ENCODE peak calls at places on chromosome 3, in ten cellular contexts. M is heart left ventricle; Y is naive thymus-derived CD4-positive, alpha-beta T cell; Q is SK-N-MC; L is fibroblast of mammary gland; E is foreskin fibroblast; U is CD8-positive, alpha-beta memory T cell; H is psoas muscle; N is cardiac fibroblast; I is CD8-positive, alpha-beta T cell. O is an unnamed sample.

GRCh38 chr3:159077860-159078259 is 276.0 kb downstream of the MFSD1 start:
- DNase-seq in M (no peak), Y (no peak), Q (no peak), L (peak), E (peak), U (no peak), H (no peak), N (no peak), I (no peak), O (peak)

GRCh38 chr3:177329854-177330253 is 132.6 kb upstream of the TBL1XR1 start:
- DNase-seq in M (no peak), Y (no peak), Q (no peak), L (no peak), E (no peak), U (no peak), H (no peak), N (no peak), I (no peak), O (no peak)

GRCh38 chr3:119898478-119899177 is 116.7 kb downstream of the NR1I2 start:
- DNase-seq in M (no peak), Y (no peak), Q (no peak), L (peak), E (no peak), U (no peak), H (no peak), N (no peak), I (no peak), O (no peak)

GRCh38 chr3:116179091-116179490 is 266.2 kb downstream of the LSAMP start:
- DNase-seq in M (no peak), Y (no peak), Q (peak), L (peak), E (peak), U (no peak), H (no peak), N (peak), I (no peak), O (no peak)

GRCh38 chr3:99625643-99626414 is 12.6 kb upstream of the COL8A1 start:
- DNase-seq in M (no peak), Y (no peak), Q (no peak), L (peak), E (peak), U (no peak), H (no peak), N (no peak), I (no peak), O (no peak)

GRCh38 chr3:188486126-188486525 is 332.2 kb downstream of the LPP start:
- DNase-seq in M (no peak), Y (no peak), Q (no peak), L (peak), E (no peak), U (no peak), H (no peak), N (no peak), I (no peak), O (no peak)

GRCh38 chr3:158571969-158572765 is 1.2 kb downstream of the MLF1 start:
- DNase-seq in M (no peak), Y (no peak), Q (no peak), L (no peak), E (no peak), U (no peak), H (no peak), N (no peak), I (no peak), O (no peak)

GRCh38 chr3:165837058-165837525 is at the start of gene BCHE:
- DNase-seq in M (no peak), Y (no peak), Q (no peak), L (peak), E (no peak), U (no peak), H (peak), N (peak), I (no peak), O (no peak)

GRCh38 chr3:190883973-190884832 is 21.7 kb upstream of the GMNC start:
- DNase-seq in M (no peak), Y (no peak), Q (peak), L (peak), E (peak), U (no peak), H (no peak), N (peak), I (no peak), O (peak)

GRCh38 chr3:150105886-150106612 is 135.4 kb upstream of the PFN2 start:
- DNase-seq in M (no peak), Y (no peak), Q (no peak), L (no peak), E (no peak), U (no peak), H (no peak), N (no peak), I (no peak), O (no peak)

GRCh38 chr3:161415506-161416231 is 44.4 kb upstream of the SPTSSB start:
- DNase-seq in M (peak), Y (no peak), Q (no peak), L (peak), E (peak), U (no peak), H (no peak), N (peak), I (no peak), O (peak)

GRCh38 chr3:141644931-141645330 is 93.2 kb upstream of the RNF7 start:
- DNase-seq in M (peak), Y (peak), Q (no peak), L (peak), E (peak), U (peak), H (peak), N (peak), I (peak), O (no peak)

GRCh38 chr3:135930243-135930642 is 35.3 kb upstream of the PPP2R3A start:
- DNase-seq in M (no peak), Y (no peak), Q (no peak), L (peak), E (no peak), U (no peak), H (no peak), N (no peak), I (no peak), O (no peak)

GRCh38 chr3:134364936-134365765 is 9.1 kb downstream of the AMOTL2 start:
- DNase-seq in M (peak), Y (no peak), Q (no peak), L (peak), E (no peak), U (no peak), H (no peak), N (peak), I (no peak), O (no peak)

GRCh38 chr3:181631901-181632300 is 79.8 kb upstream of the SOX2 start:
- DNase-seq in M (no peak), Y (no peak), Q (no peak), L (no peak), E (no peak), U (no peak), H (no peak), N (no peak), I (no peak), O (no peak)

GRCh38 chr3:152260026-152260425 is 8.7 kb upstream of the MBNL1 start:
- DNase-seq in M (no peak), Y (no peak), Q (no peak), L (no peak), E (peak), U (no peak), H (no peak), N (no peak), I (no peak), O (no peak)

GRCh38 chr3:14322667-14323295 is 79.6 kb upstream of the SLC6A6 start:
- DNase-seq in M (no peak), Y (no peak), Q (no peak), L (no peak), E (no peak), U (no peak), H (no peak), N (no peak), I (no peak), O (no peak)

GRCh38 chr3:185317674-185318073 is 45.3 kb upstream of the MAP3K13 start:
- DNase-seq in M (no peak), Y (no peak), Q (no peak), L (no peak), E (no peak), U (no peak), H (no peak), N (no peak), I (no peak), O (no peak)

GRCh38 chr3:53065841-53066480 is 20.1 kb upstream of the SFMBT1 start:
- DNase-seq in M (no peak), Y (peak), Q (no peak), L (no peak), E (no peak), U (no peak), H (no peak), N (no peak), I (no peak), O (no peak)

GRCh38 chr3:127097009-127097350 is 96.0 kb upstream of the PRR23E start:
- DNase-seq in M (no peak), Y (no peak), Q (no peak), L (no peak), E (no peak), U (no peak), H (no peak), N (no peak), I (no peak), O (no peak)

GRCh38 chr3:177836671-177837070 is 639.4 kb upstream of the TBL1XR1 start:
- DNase-seq in M (no peak), Y (no peak), Q (no peak), L (peak), E (no peak), U (no peak), H (no peak), N (peak), I (no peak), O (no peak)

GRCh38 chr3:56868706-56869105 is 67.0 kb upstream of the ARHGEF3 start:
- DNase-seq in M (no peak), Y (no peak), Q (no peak), L (no peak), E (no peak), U (no peak), H (no peak), N (no peak), I (no peak), O (no peak)

GRCh38 chr3:25610779-25611178 is 53.9 kb downstream of the TOP2B start:
- DNase-seq in M (no peak), Y (no peak), Q (no peak), L (no peak), E (no peak), U (no peak), H (no peak), N (no peak), I (no peak), O (no peak)

GRCh38 chr3:96071107-96071506 is 743.3 kb upstream of the EPHA6 start:
- DNase-seq in M (no peak), Y (no peak), Q (no peak), L (no peak), E (no peak), U (no peak), H (no peak), N (no peak), I (no peak), O (no peak)

GRCh38 chr3:156782921-156783320 is 43.2 kb upstream of the LEKR1 start:
- DNase-seq in M (no peak), Y (no peak), Q (no peak), L (no peak), E (no peak), U (no peak), H (no peak), N (no peak), I (no peak), O (no peak)

GRCh38 chr3:50978991-50979667 is 304.4 kb downstream of the DOCK3 start:
- DNase-seq in M (no peak), Y (no peak), Q (no peak), L (no peak), E (no peak), U (no peak), H (no peak), N (no peak), I (no peak), O (no peak)

DNA sequence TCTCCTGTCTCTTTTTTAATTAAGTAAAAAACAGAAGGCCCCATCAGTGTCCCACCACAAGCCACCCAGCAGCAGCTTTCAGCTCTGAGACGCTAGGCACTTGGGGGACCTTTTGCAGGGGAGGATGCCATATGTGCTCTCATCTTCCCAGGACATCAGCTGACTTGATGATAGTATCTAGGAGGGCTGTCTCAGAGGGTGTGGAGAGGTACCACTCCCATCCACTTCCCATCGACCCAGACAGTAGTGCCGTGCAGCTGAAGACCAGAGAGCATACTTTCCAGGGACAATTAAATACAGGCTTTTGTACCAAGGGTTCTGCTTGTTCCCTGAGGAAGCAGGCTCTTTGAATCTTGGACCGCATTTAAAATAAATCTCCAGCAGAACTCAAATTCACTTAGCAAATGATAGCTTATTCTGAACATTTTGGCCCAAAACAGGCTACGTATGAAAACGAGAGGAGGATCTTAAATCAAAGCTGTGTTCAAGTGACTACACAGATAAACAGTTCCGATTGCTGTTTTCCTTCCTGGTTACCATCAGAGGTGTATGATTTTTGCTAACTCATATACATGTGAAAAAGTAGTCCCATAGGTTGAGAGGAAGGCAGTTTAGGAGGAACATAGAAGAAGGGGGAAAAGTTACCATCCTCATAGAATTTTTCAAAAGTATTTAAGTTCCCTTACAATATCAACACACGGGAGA is 9.6 kb downstream of the WNT5A start:
- DNase-seq in M (no peak), Y (no peak), Q (no peak), L (no peak), E (peak), U (no peak), H (no peak), N (no peak), I (no peak), O (no peak)
- H3K4me3 ChIP-seq in M (no peak), Y (no peak), Q (no peak), L (no peak), E (peak), U (no peak), H (no peak), N (peak), I (no peak), O (peak)

GRCh38 chr3:128878011-128878457 is 1.4 kb upstream of the ACAD9 start:
- DNase-seq in M (no peak), Y (no peak), Q (no peak), L (no peak), E (no peak), U (no peak), H (no peak), N (no peak), I (no peak), O (no peak)

GRCh38 chr3:128879991-128880390 is 571 bp downstream of the ACAD9 start:
- DNase-seq in M (no peak), Y (no peak), Q (no peak), L (no peak), E (no peak), U (no peak), H (no peak), N (no peak), I (no peak), O (no peak)

GRCh38 chr3:128878556-128879124 is 780 bp upstream of the ACAD9 start:
- DNase-seq in M (no peak), Y (peak), Q (no peak), L (peak), E (peak), U (no peak), H (no peak), N (peak), I (no peak), O (peak)

GRCh38 chr3:128881576-128881975 is 2.2 kb downstream of the ACAD9 start:
- DNase-seq in M (no peak), Y (no peak), Q (no peak), L (no peak), E (no peak), U (no peak), H (no peak), N (no peak), I (no peak), O (no peak)

GRCh38 chr3:128879125-128879969 is at the start of gene ACAD9:
- DNase-seq in M (peak), Y (peak), Q (peak), L (peak), E (peak), U (peak), H (peak), N (peak), I (peak), O (peak)
- H3K4me3 ChIP-seq in M (peak), Y (peak), Q (peak), L (peak), E (peak), U (peak), H (peak), N (peak), I (peak), O (peak)

GRCh38 chr3:72550582-72551262 is 297.5 kb downstream of the SHQ1 start:
- DNase-seq in M (no peak), Y (no peak), Q (no peak), L (no peak), E (no peak), U (no peak), H (no peak), N (no peak), I (no peak), O (no peak)

GRCh38 chr3:72553298-72553697 is 294.9 kb downstream of the SHQ1 start:
- DNase-seq in M (no peak), Y (no peak), Q (no peak), L (no peak), E (no peak), U (no peak), H (no peak), N (no peak), I (no peak), O (no peak)

GRCh38 chr3:72547183-72547582 is 301.1 kb downstream of the SHQ1 start:
- DNase-seq in M (no peak), Y (no peak), Q (no peak), L (no peak), E (no peak), U (no peak), H (no peak), N (no peak), I (no peak), O (no peak)

GRCh38 chr3:72548992-72549391 is 299.3 kb downstream of the SHQ1 start:
- DNase-seq in M (no peak), Y (no peak), Q (no peak), L (no peak), E (no peak), U (no peak), H (no peak), N (no peak), I (no peak), O (no peak)

DNA sequence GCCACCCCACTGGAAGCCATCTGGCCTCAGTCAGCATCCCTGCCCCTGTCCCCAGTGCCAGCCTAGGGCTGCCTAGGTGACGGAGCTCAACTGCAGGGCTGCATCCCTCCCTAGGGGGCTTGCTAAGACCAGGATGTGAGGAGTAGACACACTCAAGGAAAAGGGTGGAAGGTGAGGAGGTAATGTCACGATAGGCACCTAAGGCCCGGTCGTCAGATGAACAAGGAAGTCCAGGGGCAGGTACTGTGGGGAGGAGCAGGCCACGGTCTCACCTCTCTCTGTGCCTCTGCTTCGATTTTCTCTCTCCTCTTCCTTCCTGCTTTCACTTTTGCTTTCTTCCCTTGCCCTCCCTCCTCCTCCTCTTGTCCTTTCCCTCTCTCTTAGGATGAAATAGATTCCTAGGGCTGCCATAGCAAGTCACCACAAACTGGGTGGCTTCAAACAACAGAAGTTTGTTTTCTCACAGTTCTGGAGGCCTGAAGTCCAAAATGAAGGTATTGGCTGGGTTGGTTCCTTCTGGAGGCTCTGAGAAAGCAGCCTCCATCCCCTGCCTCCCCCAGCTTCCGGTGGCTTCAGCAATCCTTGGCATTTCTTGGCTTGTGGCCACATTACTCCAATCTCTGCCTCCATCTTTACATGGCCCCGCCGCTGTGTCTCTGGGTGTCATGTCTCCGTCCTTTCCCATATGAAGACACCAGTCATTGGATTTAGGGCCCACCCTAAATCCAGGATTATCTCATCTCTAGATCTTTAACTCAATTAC is 298.2 kb downstream of the SHQ1 start:
- DNase-seq in M (no peak), Y (peak), Q (no peak), L (no peak), E (no peak), U (no peak), H (no peak), N (no peak), I (no peak), O (no peak)
- H3K4me3 ChIP-seq in M (no peak), Y (peak), Q (no peak), L (no peak), E (no peak), U (peak), H (no peak), N (no peak), I (peak), O (peak)

DNA sequence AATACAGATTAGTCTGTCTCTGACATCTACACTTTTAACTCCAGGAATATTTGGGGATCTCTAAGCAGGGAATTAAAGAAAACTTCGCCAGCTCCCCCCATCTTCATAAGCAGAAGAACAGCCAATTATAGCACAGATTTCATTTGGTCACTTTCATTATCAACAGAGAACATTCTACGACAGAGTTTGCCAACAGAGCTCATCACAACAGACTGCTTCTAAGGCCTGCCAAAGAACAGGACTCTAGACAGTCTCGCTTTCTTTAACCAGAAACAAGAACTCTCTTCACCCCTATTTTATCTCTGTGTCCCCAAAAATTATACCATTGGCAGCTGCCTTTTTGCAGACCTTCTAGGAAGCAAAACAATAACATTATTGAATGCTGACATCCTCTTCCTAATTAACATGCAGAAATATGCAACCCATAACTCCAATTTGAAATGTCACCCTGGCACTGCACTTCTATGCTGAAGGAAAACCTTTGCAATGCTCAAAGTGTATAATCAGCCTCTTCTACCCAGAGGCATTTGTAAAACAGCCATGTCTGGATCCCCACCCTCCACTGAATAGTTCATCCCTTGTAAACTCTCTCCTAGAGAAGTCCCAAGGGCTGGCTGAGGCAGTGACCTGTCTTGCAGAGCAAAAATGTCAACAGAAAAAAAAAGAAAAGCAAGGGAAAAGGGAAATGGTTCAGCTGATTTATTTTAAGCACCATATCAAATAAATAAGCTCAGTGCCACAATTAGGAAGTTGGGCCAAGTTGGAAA is 552.7 kb downstream of the MAGI1 start:
- DNase-seq in M (no peak), Y (no peak), Q (no peak), L (no peak), E (no peak), U (no peak), H (no peak), N (peak), I (no peak), O (no peak)
- H3K4me3 ChIP-seq in M (no peak), Y (no peak), Q (no peak), L (no peak), E (no peak), U (no peak), H (peak), N (no peak), I (no peak), O (no peak)

GRCh38 chr3:27721717-27722564 is at the start of gene EOMES:
- DNase-seq in M (no peak), Y (peak), Q (no peak), L (peak), E (no peak), U (peak), H (peak), N (peak), I (peak), O (no peak)

GRCh38 chr3:27718459-27718858 is 3.7 kb downstream of the EOMES start:
- DNase-seq in M (no peak), Y (no peak), Q (no peak), L (no peak), E (no peak), U (no peak), H (no peak), N (no peak), I (no peak), O (no peak)

GRCh38 chr3:27720899-27721716 is 1.0 kb downstream of the EOMES start:
- DNase-seq in M (no peak), Y (no peak), Q (no peak), L (no peak), E (no peak), U (no peak), H (no peak), N (no peak), I (no peak), O (no peak)

GRCh38 chr3:27719306-27720003 is 2.7 kb downstream of the EOMES start:
- DNase-seq in M (no peak), Y (no peak), Q (no peak), L (no peak), E (no peak), U (no peak), H (no peak), N (no peak), I (no peak), O (no peak)

GRCh38 chr3:27720029-27720518 is 2.0 kb downstream of the EOMES start:
- DNase-seq in M (no peak), Y (no peak), Q (no peak), L (no peak), E (no peak), U (no peak), H (no peak), N (no peak), I (no peak), O (no peak)
- H3K4me3 ChIP-seq in M (no peak), Y (peak), Q (no peak), L (no peak), E (no peak), U (peak), H (no peak), N (no peak), I (peak), O (no peak)

O was measured in AG04449.